ENCODE peak calls at places on chromosomes 4 and X, in nine cellular contexts. Y, M, N, B, E, T, G, O and Z are unnamed samples.

GRCh38 chrX:136880003-136880451 is 498 bp downstream of the RBMX start:
- DNase-seq in Y (no peak), M (peak; percentile 27), N (peak; percentile 22), B (no peak), E (no peak), T (peak; percentile 48), G (no peak), O (peak; percentile 18), Z (no peak)

GRCh38 chr4:89416968-89417367 is 109.4 kb upstream of the GPRIN3 start:
- DNase-seq in Y (no peak), M (no peak), N (no peak), B (no peak), E (no peak), T (no peak), G (no peak), O (no peak), Z (no peak)

GRCh38 chrX:123968383-123969050 is 7.0 kb downstream of the STAG2 start:
- DNase-seq in Y (no peak), M (no peak), N (no peak), B (no peak), E (no peak), T (no peak), G (no peak), O (no peak), Z (no peak)

GRCh38 chrX:132732236-132732635 is 226.2 kb downstream of the HS6ST2 start:
- DNase-seq in Y (no peak), M (no peak), N (no peak), B (no peak), E (no peak), T (no peak), G (no peak), O (no peak), Z (no peak)

GRCh38 chr4:83331959-83332358 is 2.7 kb downstream of the HPSE start:
- DNase-seq in Y (no peak), M (no peak), N (no peak), B (no peak), E (no peak), T (peak; percentile 34), G (no peak), O (no peak), Z (no peak)

GRCh38 chrX:72025236-72025770 is 106.4 kb downstream of the RTL5 start:
- DNase-seq in Y (no peak), M (no peak), N (no peak), B (no peak), E (no peak), T (no peak), G (no peak), O (no peak), Z (no peak)

GRCh38 chr4:5705672-5706310 is 2.6 kb downstream of the EVC2 start:
- DNase-seq in Y (no peak), M (peak; percentile 43), N (no peak), B (no peak), E (no peak), T (no peak), G (no peak), O (peak; percentile 41), Z (no peak)

GRCh38 chrX:130788786-130789581 is 114.0 kb downstream of the ENOX2 start:
- DNase-seq in Y (no peak), M (no peak), N (no peak), B (no peak), E (no peak), T (no peak), G (no peak), O (no peak), Z (no peak)

GRCh38 chr4:27123769-27124124 is 263.1 kb downstream of the STIM2 start:
- DNase-seq in Y (no peak), M (no peak), N (no peak), B (no peak), E (no peak), T (no peak), G (no peak), O (no peak), Z (no peak)

GRCh38 chr4:27117453-27117852 is 256.8 kb downstream of the STIM2 start:
- DNase-seq in Y (no peak), M (no peak), N (no peak), B (no peak), E (no peak), T (no peak), G (no peak), O (no peak), Z (no peak)

GRCh38 chr4:27123050-27123768 is 262.6 kb downstream of the STIM2 start:
- DNase-seq in Y (peak; percentile 34), M (no peak), N (no peak), B (no peak), E (no peak), T (no peak), G (peak; percentile 69), O (no peak), Z (no peak)

DNA sequence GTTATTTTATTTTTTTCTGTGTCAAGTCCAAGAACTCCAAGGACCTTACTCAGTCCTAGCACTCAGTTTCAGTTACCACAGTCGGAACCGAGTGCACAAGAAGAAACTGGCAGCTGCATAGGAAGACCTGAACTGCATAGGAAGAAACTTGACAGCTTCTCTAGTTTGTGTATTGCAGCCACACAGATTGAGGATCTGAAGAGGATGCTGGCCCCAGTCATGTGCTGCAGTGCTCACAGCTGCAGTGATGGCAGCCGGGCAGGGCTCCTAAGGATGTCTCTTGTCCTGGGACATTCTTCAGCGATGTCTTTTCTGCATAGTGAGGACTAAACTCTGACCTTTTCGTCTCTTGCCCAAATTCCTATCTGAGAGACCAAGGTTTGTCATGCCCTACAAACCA is 261.2 kb downstream of the STIM2 start:
- DNase-seq in Y (no peak), M (no peak), N (no peak), B (no peak), E (no peak), T (no peak), G (no peak), O (no peak), Z (no peak)
- TF ChIP-seq MAX in Y (no peak), M (no peak), N (no peak), B (no peak), E (no peak), T (no peak), G (no peak), O (no peak), Z (no peak)

GRCh38 chrX:13667940-13668339 is 15.0 kb downstream of the TCEANC start:
- DNase-seq in Y (no peak), M (no peak), N (no peak), B (no peak), E (no peak), T (no peak), G (no peak), O (no peak), Z (no peak)

GRCh38 chrX:13673016-13673415 is 15.9 kb upstream of the RAB9A start:
- DNase-seq in Y (no peak), M (no peak), N (no peak), B (no peak), E (no peak), T (no peak), G (no peak), O (no peak), Z (no peak)

GRCh38 chrX:13670197-13670596 is 17.3 kb downstream of the TCEANC start:
- DNase-seq in Y (no peak), M (no peak), N (no peak), B (no peak), E (no peak), T (no peak), G (no peak), O (no peak), Z (no peak)

GRCh38 chrX:13666836-13667235 is 13.9 kb downstream of the TCEANC start:
- DNase-seq in Y (no peak), M (no peak), N (no peak), B (no peak), E (no peak), T (no peak), G (no peak), O (no peak), Z (no peak)

GRCh38 chrX:13669246-13669689 is 16.3 kb downstream of the TCEANC start:
- DNase-seq in Y (no peak), M (peak; percentile 47), N (peak; percentile 56), B (peak; percentile 89), E (peak; percentile 52), T (peak; percentile 32), G (no peak), O (no peak), Z (peak; percentile 53)
- TF ChIP-seq MAX in Y (no peak), M (no peak), N (peak; percentile 62), B (no peak), E (no peak), T (no peak), G (no peak), O (no peak), Z (no peak)

DNA sequence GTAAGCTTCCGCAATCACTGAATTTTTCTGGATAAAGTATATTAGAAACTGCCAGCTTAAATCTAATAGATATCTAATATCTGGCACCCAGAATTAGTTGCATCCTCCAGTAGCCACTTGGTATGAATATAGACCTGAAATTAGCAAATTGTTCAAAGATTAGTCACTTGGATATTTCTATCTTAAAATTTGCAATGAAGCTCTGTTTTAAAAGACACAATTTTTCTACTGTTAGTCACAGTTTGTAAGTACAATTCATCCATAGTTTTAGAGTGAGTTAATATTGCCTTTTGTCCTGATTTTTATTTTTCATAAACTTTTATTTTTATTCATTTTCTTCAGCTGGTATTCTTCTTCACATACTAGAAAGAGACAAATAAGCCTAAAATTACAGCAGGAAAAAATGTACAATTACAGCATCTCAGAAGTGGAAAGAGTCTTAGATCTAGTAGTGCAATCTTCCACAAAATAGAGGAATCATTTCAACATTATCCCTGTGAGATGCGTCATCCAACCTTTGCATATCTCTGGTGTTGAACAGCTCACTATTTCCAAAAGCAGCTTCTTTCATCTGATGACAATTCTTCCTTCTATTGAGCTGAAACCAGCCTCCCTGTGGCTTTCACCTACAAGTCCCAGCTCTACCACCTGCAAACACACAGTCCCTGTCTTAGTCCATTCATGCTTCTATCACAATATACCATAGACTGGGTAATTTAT is 190.0 kb upstream of the AR start:
- DNase-seq in Y (no peak), M (no peak), N (no peak), B (no peak), E (no peak), T (no peak), G (no peak), O (no peak), Z (no peak)
- TF ChIP-seq MAX in Y (no peak), M (no peak), N (no peak), B (no peak), E (no peak), T (no peak), G (no peak), O (no peak), Z (no peak)

DNA sequence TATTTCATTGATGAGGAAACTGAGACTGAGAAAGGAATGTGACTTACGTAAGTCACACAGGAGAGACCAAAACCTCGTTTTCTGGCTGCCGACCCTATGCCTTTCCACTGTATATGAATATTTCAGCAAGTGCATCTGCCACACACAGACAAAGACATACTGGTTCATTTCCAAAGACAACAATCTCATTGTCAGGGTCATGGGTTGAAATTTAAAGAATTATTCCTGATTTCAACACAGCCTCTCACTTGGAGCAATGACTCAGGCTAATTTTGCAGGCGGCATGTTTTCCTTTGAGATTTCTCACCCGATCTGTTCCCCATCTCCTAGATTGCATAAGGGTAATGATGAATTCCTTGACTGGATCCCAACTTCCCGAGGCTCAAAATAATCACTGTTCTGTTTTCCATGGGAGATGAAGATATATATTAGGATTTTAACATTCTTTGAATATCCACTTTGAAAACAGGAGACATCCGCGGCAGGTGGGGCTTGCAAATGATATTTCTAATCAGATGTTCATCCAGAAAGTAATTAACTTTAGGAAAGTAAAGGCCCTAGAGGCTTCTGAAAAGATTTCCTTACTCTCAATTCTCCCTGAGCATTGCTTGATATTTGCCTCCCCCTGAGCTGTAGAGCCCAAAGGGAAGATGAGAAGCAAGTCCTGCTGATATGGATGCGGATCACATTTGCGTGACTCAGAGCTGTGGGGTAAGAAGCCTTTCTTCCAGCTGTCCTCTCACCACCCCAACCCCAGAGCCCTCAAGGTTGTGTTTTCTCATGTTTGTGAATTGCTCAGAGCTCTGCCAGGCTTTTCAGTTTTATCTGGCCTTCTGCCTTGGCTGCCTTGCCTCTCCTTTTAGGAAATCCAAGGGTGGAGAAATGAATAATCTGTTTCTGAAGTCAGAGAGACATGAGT is 361.1 kb upstream of the BOD1L1 start:
- DNase-seq in Y (no peak), M (no peak), N (peak; percentile 35), B (no peak), E (no peak), T (no peak), G (no peak), O (no peak), Z (no peak)
- TF ChIP-seq MAX in Y (no peak), M (no peak), N (peak; percentile 57), B (no peak), E (no peak), T (no peak), G (no peak), O (no peak), Z (no peak)